ENCODE peak calls at places on chromosomes 12 and 14, in four cellular contexts. I is mucosa of descending colon, C is pancreas, B is left lung. M is an unnamed sample. For H3K36me3, the result is how much of the 10 kb centered on the place peaks cover.

GRCh38 chr12:104137175-104137901 is 672 bp downstream of the NFYB start:
- DNase-seq in I (peak), C (peak), B (peak), M (peak)

GRCh38 chr12:114687802-114688201 is 3.8 kb upstream of the TBX3 start:
- DNase-seq in I (no peak), C (no peak), B (no peak), M (no peak)

GRCh38 chr12:66662729-66663128 is 16.1 kb downstream of the GRIP1 start:
- DNase-seq in I (no peak), C (no peak), B (no peak), M (no peak)

GRCh38 chr12:91189526-91189925 is 6.9 kb upstream of the DCN start:
- DNase-seq in I (no peak), C (no peak), B (no peak), M (no peak)

GRCh38 chr12:63668028-63668799 is at the start of gene DPY19L2:
- DNase-seq in I (peak), C (peak), B (peak), M (peak)

GRCh38 chr12:807041-807717 is 54.8 kb downstream of the WNK1 start:
- DNase-seq in I (no peak), C (no peak), B (no peak), M (no peak)

GRCh38 chr14:89936654-89937185 is 17.8 kb downstream of the EFCAB11 start:
- DNase-seq in I (no peak), C (no peak), B (no peak), M (no peak)

GRCh38 chr12:59678759-59679411 is 83.1 kb downstream of the SLC16A7 start:
- DNase-seq in I (no peak), C (no peak), B (no peak), M (no peak)

GRCh38 chr12:25546318-25546717 is 6.8 kb downstream of the LMNTD1 start:
- DNase-seq in I (no peak), C (no peak), B (no peak), M (no peak)

GRCh38 chr14:64680675-64681060 is 23.6 kb upstream of the PLEKHG3 start:
- DNase-seq in I (no peak), C (no peak), B (no peak), M (no peak)

GRCh38 chr12:12400793-12401192 is 43.9 kb downstream of the BORCS5 start:
- DNase-seq in I (no peak), C (no peak), B (no peak), M (no peak)

GRCh38 chr12:45827974-45828373 is 98.5 kb downstream of the ARID2 start:
- DNase-seq in I (no peak), C (no peak), B (no peak), M (no peak)

GRCh38 chr12:100566887-100567637 is 6.4 kb upstream of the GAS2L3 start:
- DNase-seq in I (peak), C (peak), B (peak), M (peak)

GRCh38 chr12:662541-663292 is 528 bp downstream of the NINJ2 start:
- DNase-seq in I (no peak), C (no peak), B (no peak), M (no peak)

GRCh38 chr12:28879379-28879778 is 269.7 kb upstream of the FAR2 start:
- DNase-seq in I (no peak), C (no peak), B (no peak), M (no peak)

GRCh38 chr14:68627868-68628604 is 164.8 kb downstream of the ZFP36L1 start:
- DNase-seq in I (peak), C (peak), B (no peak), M (peak)

GRCh38 chr14:102504302-102504950 is 5.2 kb downstream of the ANKRD9 start:
- DNase-seq in I (no peak), C (no peak), B (no peak), M (no peak)

GRCh38 chr12:52184813-52185212 is 7.0 kb downstream of the KRT80 start:
- DNase-seq in I (no peak), C (no peak), B (no peak), M (no peak)

GRCh38 chr14:24982472-24983155 is 67.3 kb downstream of the STXBP6 start:
- DNase-seq in I (peak), C (no peak), B (no peak), M (no peak)

GRCh38 chr14:28635387-28635786 is 131.2 kb upstream of the FOXG1 start:
- DNase-seq in I (no peak), C (no peak), B (no peak), M (no peak)

GRCh38 chr14:68687746-68688145 is 105.1 kb downstream of the ZFP36L1 start:
- DNase-seq in I (no peak), C (no peak), B (no peak), M (no peak)

GRCh38 chr14:34867199-34867598 is 8.0 kb downstream of the BAZ1A start:
- DNase-seq in I (no peak), C (no peak), B (no peak), M (no peak)

GRCh38 chr12:80412343-80412953 is 31.6 kb upstream of the PTPRQ start:
- DNase-seq in I (peak), C (no peak), B (no peak), M (no peak)

GRCh38 chr12:132063491-132063890 is 80.6 kb downstream of the DDX51 start:
- DNase-seq in I (no peak), C (no peak), B (no peak), M (no peak)

GRCh38 chr12:132061641-132062430 is 82.3 kb downstream of the DDX51 start:
- DNase-seq in I (no peak), C (no peak), B (no peak), M (no peak)

GRCh38 chr12:132064641-132065040 is 79.5 kb downstream of the DDX51 start:
- DNase-seq in I (no peak), C (no peak), B (no peak), M (no peak)

GRCh38 chr12:132061197-132061596 is 82.9 kb downstream of the DDX51 start:
- DNase-seq in I (no peak), C (no peak), B (no peak), M (no peak)

DNA sequence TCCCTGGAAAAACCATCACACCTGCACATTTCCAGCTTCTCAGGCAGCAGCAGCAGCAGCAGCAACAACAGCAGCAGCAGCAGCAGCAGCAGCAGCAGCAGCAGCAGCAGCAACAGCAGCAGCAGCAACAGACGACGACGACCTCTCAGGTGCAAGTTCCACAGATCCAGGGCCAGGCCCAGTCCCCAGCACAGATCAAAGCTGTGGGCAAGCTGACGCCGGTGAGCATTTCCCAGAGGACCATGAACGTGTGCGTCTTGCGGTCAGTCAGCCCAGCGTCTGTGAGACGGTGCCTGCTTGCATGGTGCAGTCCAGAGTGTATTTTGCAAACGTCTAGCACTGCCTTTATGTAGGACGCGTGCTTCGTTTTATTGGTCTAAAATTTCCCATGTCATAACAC is 81.6 kb downstream of the DDX51 start:
- DNase-seq in I (no peak), C (no peak), B (no peak), M (no peak)
- H3K36me3 ChIP-seq in I (under half), C (under half), B (under half), M (under half)

DNA sequence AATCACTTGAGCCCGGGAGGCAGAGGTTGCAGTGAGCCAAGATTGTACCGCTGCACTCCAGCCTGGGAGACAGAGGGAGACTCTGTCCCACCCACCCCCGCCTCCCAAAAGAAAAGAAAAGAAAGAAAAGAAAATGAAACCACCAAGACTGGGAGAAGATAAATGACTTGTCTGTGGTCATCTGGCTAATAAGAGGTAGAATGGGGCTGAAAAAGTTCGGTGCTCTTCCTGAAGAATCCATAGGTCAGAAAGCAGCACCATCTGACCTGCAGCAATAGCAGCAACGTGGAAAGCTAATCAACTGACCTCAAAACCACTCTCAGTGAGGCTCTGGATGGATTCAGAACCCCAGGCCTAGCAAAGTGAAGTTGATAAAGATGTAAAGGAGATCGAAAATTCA is 25.2 kb downstream of the SSH1 start:
- DNase-seq in I (no peak), C (no peak), B (no peak), M (no peak)
- H3K36me3 ChIP-seq in I (under half), C (under half), B (under half), M (under half)

GRCh38 chr14:96564389-96564788 is 62.2 kb downstream of the PAPOLA start:
- DNase-seq in I (no peak), C (no peak), B (no peak), M (no peak)
- H3K36me3 ChIP-seq in I (under half), C (under half), B (under half), M (under half)

GRCh38 chr14:100275214-100275613 is 31.0 kb downstream of the SLC25A29 start:
- DNase-seq in I (no peak), C (no peak), B (no peak), M (no peak)

GRCh38 chr14:100267990-100268389 is 29.0 kb downstream of the YY1 start:
- DNase-seq in I (no peak), C (no peak), B (no peak), M (no peak)

GRCh38 chr14:100274250-100274649 is 32.0 kb downstream of the SLC25A29 start:
- DNase-seq in I (no peak), C (no peak), B (no peak), M (no peak)

GRCh38 chr14:100268591-100269207 is 29.8 kb downstream of the YY1 start:
- DNase-seq in I (peak), C (no peak), B (no peak), M (peak)

DNA sequence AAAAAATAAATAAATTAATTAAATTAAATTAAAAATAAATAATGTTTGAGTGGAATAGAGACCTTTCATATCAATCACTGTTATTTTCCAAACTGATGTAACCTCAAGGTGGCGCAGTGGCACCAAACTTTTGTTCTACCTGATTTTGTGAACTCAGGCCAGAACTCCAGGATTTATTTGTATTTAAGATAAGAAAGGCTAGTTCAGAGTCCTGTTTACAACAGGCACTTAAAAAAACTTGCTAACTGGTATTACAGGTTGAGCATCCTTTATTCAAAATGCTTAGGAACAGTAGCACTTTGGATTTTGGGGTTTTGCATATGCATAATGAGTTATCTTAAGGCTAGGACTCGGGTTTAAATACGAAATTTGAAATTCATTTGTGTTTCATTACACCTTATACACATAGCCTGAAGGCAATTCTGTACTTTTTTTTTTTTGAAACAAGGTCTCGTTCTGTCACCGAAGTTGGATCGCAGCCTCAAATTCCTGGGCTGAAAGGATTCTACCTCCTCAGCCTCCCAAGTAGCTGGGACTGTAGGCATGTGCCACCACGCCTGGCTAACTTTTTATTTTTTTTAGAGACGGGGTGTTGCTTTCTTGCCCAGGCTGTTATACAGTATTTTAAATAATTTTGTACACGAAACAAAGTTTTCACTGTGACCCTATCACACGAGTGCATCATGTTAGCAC is 32.4 kb downstream of the YY1 start:
- DNase-seq in I (peak), C (peak), B (no peak), M (peak)
- H3K36me3 ChIP-seq in I (under half), C (under half), B (under half), M (under half)

GRCh38 chr14:91207008-91207407 is 37.5 kb downstream of the GPR68 start:
- DNase-seq in I (no peak), C (no peak), B (no peak), M (no peak)

GRCh38 chr14:91204657-91205056 is 39.8 kb downstream of the GPR68 start:
- DNase-seq in I (no peak), C (no peak), B (no peak), M (no peak)

GRCh38 chr14:91205449-91205848 is 39.1 kb downstream of the GPR68 start:
- DNase-seq in I (no peak), C (no peak), B (no peak), M (no peak)

DNA sequence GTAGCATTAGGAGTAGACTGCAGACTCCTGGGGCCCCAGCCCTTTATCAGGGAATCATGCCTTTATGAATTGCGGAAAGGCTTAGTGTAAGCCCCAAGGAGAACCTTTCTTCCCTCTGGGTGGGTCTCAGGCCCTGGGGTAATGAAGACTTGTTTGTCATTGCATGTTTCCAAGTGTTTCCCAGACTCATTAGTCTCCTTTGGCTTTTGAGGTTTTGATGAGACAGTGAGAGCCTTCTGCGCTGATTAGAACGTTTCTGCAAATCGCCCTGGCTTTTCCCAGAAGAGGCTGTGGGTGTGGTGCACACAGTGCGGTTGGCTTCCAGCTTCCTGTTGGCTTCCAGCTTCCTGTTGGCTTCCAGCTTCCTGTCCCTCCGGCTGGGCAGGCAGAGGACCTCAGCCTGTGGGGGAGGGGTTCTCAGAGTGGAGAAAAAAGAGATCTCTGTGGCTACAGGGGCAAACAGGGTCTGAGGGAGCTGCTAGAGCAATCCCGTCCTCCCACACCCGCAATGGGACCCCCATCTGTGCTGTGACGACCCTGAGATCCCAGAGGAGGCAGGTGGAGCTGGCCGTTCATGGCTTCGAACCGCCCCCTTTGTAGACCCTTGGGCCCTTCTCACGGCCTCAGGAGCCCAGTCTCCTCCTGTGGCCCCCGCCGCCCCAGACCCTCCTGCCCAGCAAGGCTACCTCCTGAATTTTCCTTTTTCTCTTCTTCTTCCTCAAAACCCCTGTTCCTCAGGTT is 42.1 kb downstream of the GPR68 start:
- DNase-seq in I (peak), C (no peak), B (peak), M (peak)
- H3K36me3 ChIP-seq in I (under half), C (under half), B (under half), M (under half)

GRCh38 chr12:93832126-93832525 is 155.0 kb downstream of the CRADD start:
- DNase-seq in I (no peak), C (no peak), B (no peak), M (no peak)
- H3K36me3 ChIP-seq in I (under half), C (under half), B (under half), M (under half)